ENCODE peak calls at places on chromosomes 5 and 9, in six cellular contexts. O is naive B cell, I is M059J, H is NCI-H774, P is iPS-NIHi11, K is HS-27A. X is an unnamed sample.
A peak's percentile ranks its signal among the peaks of the same experiment; 100 is the strongest.

GRCh38 chr9:89606567-89607311 is 1.9 kb downstream of the GADD45G start:
- DNase-seq in P (peak; percentile 57), K (no peak), O (no peak), I (peak; percentile 62), H (no peak), X (no peak)

GRCh38 chr9:95028855-95029219 is 288.7 kb downstream of the FANCC start:
- DNase-seq in O (no peak), K (no peak), P (no peak), H (peak; percentile 79), I (no peak), X (no peak)

GRCh38 chr5:169832845-169833244 is 147.4 kb downstream of the INSYN2B start:
- DNase-seq in P (no peak), I (no peak), K (no peak), O (no peak), H (no peak), X (no peak)

GRCh38 chr5:156559955-156560354 is 233.0 kb downstream of the SGCD start:
- DNase-seq in P (no peak), H (no peak), K (no peak), I (no peak), O (no peak), X (no peak)

GRCh38 chr9:128654481-128654880 is 2.2 kb downstream of the DYNC2I2 start:
- DNase-seq in O (no peak), K (no peak), P (no peak), I (no peak), H (no peak), X (no peak)

GRCh38 chr5:1751026-1751863 is 48.4 kb downstream of the MRPL36 start:
- DNase-seq in H (no peak), K (no peak), O (no peak), P (peak; percentile 55), I (no peak), X (no peak)

GRCh38 chr5:94086194-94086593 is 344.8 kb upstream of the POU5F2 start:
- DNase-seq in H (no peak), K (no peak), O (no peak), P (no peak), I (peak; percentile 4), X (no peak)

GRCh38 chr5:52808316-52808901 is 20.7 kb downstream of the ITGA1 start:
- DNase-seq in I (peak; percentile 36), O (no peak), H (no peak), K (no peak), P (no peak), X (no peak)

GRCh38 chr5:115962565-115963402 is 509 bp downstream of the LVRN start:
- DNase-seq in H (no peak), O (no peak), P (peak; percentile 51), I (no peak), K (no peak), X (no peak)

GRCh38 chr9:37437616-37438015 is 15.1 kb downstream of the GRHPR start:
- DNase-seq in K (no peak), P (no peak), I (no peak), H (no peak), O (no peak), X (no peak)

GRCh38 chr9:97840521-97840920 is 12.5 kb upstream of the FOXE1 start:
- DNase-seq in K (peak; percentile 84), O (no peak), I (peak; percentile 64), P (no peak), H (no peak), X (no peak)

GRCh38 chr9:92558612-92559374 is 23.0 kb upstream of the ECM2 start:
- DNase-seq in K (no peak), O (no peak), H (no peak), I (no peak), P (no peak), X (no peak)

GRCh38 chr9:87062706-87063105 is 115.4 kb upstream of the GAS1 start:
- DNase-seq in O (no peak), I (no peak), P (no peak), H (no peak), K (no peak), X (no peak)

GRCh38 chr9:136858844-136859757 is 7.0 kb downstream of the MAMDC4 start:
- DNase-seq in O (no peak), I (peak; percentile 83), K (no peak), H (no peak), P (no peak), X (no peak)

GRCh38 chr9:94576131-94576530 is 17.5 kb downstream of the FBP2 start:
- DNase-seq in K (no peak), P (no peak), H (no peak), O (no peak), I (no peak), X (no peak)

GRCh38 chr9:124886461-124886860 is 24.5 kb downstream of the ARPC5L start:
- DNase-seq in O (no peak), I (no peak), K (no peak), H (no peak), P (no peak), X (no peak)

GRCh38 chr5:18305288-18305899 is 671.1 kb downstream of the TAF11L14 start:
- DNase-seq in I (peak; percentile 28), P (peak; percentile 52), K (no peak), O (peak; percentile 25), H (peak; percentile 65), X (no peak)

GRCh38 chr5:7877851-7878250 is 8.9 kb downstream of the MTRR start:
- DNase-seq in H (no peak), O (no peak), I (peak; percentile 30), K (no peak), P (no peak), X (no peak)

GRCh38 chr5:2841208-2841607 is 89.7 kb upstream of the IRX2 start:
- DNase-seq in I (no peak), P (no peak), K (no peak), O (no peak), H (no peak), X (no peak)

GRCh38 chr5:142048272-142048671 is 35.4 kb upstream of the GNPDA1 start:
- DNase-seq in H (no peak), O (no peak), K (no peak), P (peak; percentile 45), I (no peak), X (no peak)

GRCh38 chr5:176133289-176133870 is 104.8 kb upstream of the SIMC1 start:
- DNase-seq in K (no peak), O (no peak), P (no peak), I (no peak), H (no peak), X (no peak)

GRCh38 chr9:131227112-131228058 is 48.9 kb downstream of the FAM78A start:
- DNase-seq in I (no peak), H (peak; percentile 23), K (no peak), O (no peak), P (no peak), X (no peak)

GRCh38 chr9:3650994-3651622 is 125.3 kb upstream of the RFX3 start:
- DNase-seq in H (no peak), P (no peak), I (no peak), K (no peak), O (no peak), X (no peak)

GRCh38 chr9:127112056-127112455 is 10.4 kb downstream of the ANGPTL2 start:
- DNase-seq in H (peak; percentile 64), I (no peak), P (peak; percentile 97), O (no peak), K (no peak), X (no peak)

GRCh38 chr5:127001621-127002296 is 28.6 kb downstream of the MARCHF3 start:
- DNase-seq in O (no peak), K (peak; percentile 81), P (no peak), H (no peak), I (peak; percentile 92), X (no peak)

GRCh38 chr5:55983986-55984385 is 10.8 kb downstream of the IL6ST start:
- DNase-seq in H (no peak), O (no peak), I (no peak), P (no peak), K (no peak), X (no peak)

GRCh38 chr5:154356256-154356655 is 89.5 kb upstream of the SAP30L start:
- DNase-seq in O (no peak), I (peak; percentile 29), K (no peak), H (no peak), P (no peak), X (no peak)

GRCh38 chr5:150154618-150155134 is 969 bp downstream of the PDGFRB start:
- DNase-seq in H (no peak), I (peak; percentile 52), K (no peak), P (no peak), O (no peak), X (no peak)

GRCh38 chr5:175652741-175653663 is 4.9 kb upstream of the HRH2 start:
- DNase-seq in H (no peak), O (no peak), P (no peak), I (peak; percentile 61), K (no peak), X (no peak)

GRCh38 chr5:143147382-143147781 is 256.1 kb downstream of the NR3C1 start:
- DNase-seq in I (no peak), K (no peak), O (no peak), H (no peak), P (no peak), X (no peak)

GRCh38 chr9:129895376-129896268 is 60.4 kb downstream of the USP20 start:
- DNase-seq in H (no peak), P (no peak), O (no peak), I (no peak), K (no peak), X (no peak)

GRCh38 chr5:135740475-135740874 is 94.0 kb upstream of the SLC25A48 start:
- DNase-seq in I (no peak), H (no peak), K (no peak), O (no peak), P (no peak), X (no peak)

GRCh38 chr9:33114746-33115145 is 38.3 kb upstream of the SMU1 start:
- DNase-seq in K (no peak), I (no peak), O (no peak), H (no peak), P (no peak), X (no peak)

X was measured in keratinocyte.